ENCODE peak calls at places on chromosomes 12 and 14, in nine cellular contexts. S is left ventricle myocardium inferior, Y is adrenal gland, M is astrocyte, G is lower lobe of right lung, L is pancreas, E is GM23248, C is right lobe of liver, F is fibroblast of lung. O is an unnamed sample.
A peak's percentile ranks its signal among the peaks of the same experiment; 100 is the strongest.

GRCh38 chr14:50964683-50965390 is 20.6 kb upstream of the PYGL start:
- DNase-seq in S (no peak), Y (peak; percentile 82), M (peak; percentile 95), G (no peak), L (no peak), E (peak; percentile 95), C (no peak), F (peak; percentile 96), O (peak; percentile 93)

GRCh38 chr12:89060133-89060532 is 292.2 kb downstream of the DUSP6 start:
- DNase-seq in S (no peak), Y (no peak), M (no peak), G (no peak), L (no peak), E (peak; percentile 17), C (no peak), F (no peak), O (no peak)

GRCh38 chr12:87952850-87953249 is 76.4 kb downstream of the C12orf50 start:
- DNase-seq in S (no peak), Y (no peak), M (no peak), G (no peak), L (no peak), E (no peak), C (no peak), F (no peak), O (no peak)

GRCh38 chr12:26124491-26125450 is at the start of gene BHLHE41:
- DNase-seq in S (peak; percentile 84), Y (peak; percentile 82), M (peak; percentile 76), G (peak; percentile 86), L (peak; percentile 85), E (peak; percentile 76), C (peak; percentile 61), F (peak; percentile 82), O (no peak)

GRCh38 chr14:92954933-92955332 is 32.0 kb downstream of the CHGA start:
- DNase-seq in S (no peak), Y (no peak), M (no peak), G (no peak), L (no peak), E (no peak), C (no peak), F (no peak), O (no peak)

GRCh38 chr12:55188974-55189556 is 31.8 kb upstream of the OR10A7 start:
- DNase-seq in S (no peak), Y (peak; percentile 44), M (peak; percentile 45), G (no peak), L (no peak), E (peak; percentile 63), C (no peak), F (peak; percentile 62), O (peak; percentile 79)

GRCh38 chr12:14618990-14619389 is 51.3 kb upstream of the PLBD1 start:
- DNase-seq in S (no peak), Y (peak; percentile 9), M (peak; percentile 3), G (no peak), L (no peak), E (peak; percentile 56), C (no peak), F (peak; percentile 13), O (peak; percentile 45)

GRCh38 chr14:92382677-92383076 is 59.7 kb downstream of the SLC24A4 start:
- DNase-seq in S (no peak), Y (peak; percentile 36), M (no peak), G (no peak), L (no peak), E (peak; percentile 55), C (no peak), F (no peak), O (peak; percentile 13)

GRCh38 chr12:122990561-122990960 is 10.1 kb downstream of the ARL6IP4 start:
- DNase-seq in S (no peak), Y (no peak), M (no peak), G (no peak), L (no peak), E (no peak), C (no peak), F (no peak), O (no peak)

DNA sequence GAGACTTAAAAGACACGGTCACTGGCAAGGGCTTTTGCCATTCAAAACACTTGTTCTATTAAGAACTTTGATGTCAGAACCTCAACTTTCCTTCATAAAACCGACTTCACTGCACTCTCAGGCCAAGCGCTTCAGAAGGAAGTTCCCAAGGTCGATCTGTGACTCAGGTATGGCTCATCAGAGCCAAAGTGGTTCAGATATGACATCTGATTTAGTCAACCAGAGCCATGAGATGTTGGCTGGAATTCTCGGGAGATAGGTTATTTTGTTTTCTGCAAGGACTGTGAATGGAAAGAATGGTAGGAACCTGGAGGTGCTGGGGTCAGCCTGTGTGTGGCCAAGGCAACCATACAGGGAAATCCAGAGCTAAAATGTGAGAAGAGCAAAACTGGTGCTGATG is 445.6 kb downstream of the GLT1D1 start:
- DNase-seq in S (no peak), Y (peak; percentile 11), M (peak; percentile 9), G (no peak), L (no peak), E (no peak), C (no peak), F (peak; percentile 27), O (no peak)
- H3K36me3 ChIP-seq in S (no peaks in the 10 kb centered on the region), Y (no peaks in the 10 kb centered on the region), M (no peaks in the 10 kb centered on the region), G (no peaks in the 10 kb centered on the region), L (no peaks in the 10 kb centered on the region), E (no peaks in the 10 kb centered on the region), C (no peaks in the 10 kb centered on the region), F (no peaks in the 10 kb centered on the region), O (no peaks in the 10 kb centered on the region)

GRCh38 chr12:3117628-3118027 is 40.4 kb downstream of the TSPAN9 start:
- DNase-seq in S (no peak), Y (no peak), M (peak; percentile 95), G (no peak), L (no peak), E (peak; percentile 88), C (no peak), F (peak; percentile 96), O (peak; percentile 60)

GRCh38 chr12:3117144-3117581 is 40.0 kb downstream of the TSPAN9 start:
- DNase-seq in S (no peak), Y (no peak), M (peak; percentile 95), G (no peak), L (no peak), E (no peak), C (no peak), F (peak; percentile 95), O (no peak)

GRCh38 chr12:3114671-3115070 is 37.5 kb downstream of the TSPAN9 start:
- DNase-seq in S (no peak), Y (no peak), M (no peak), G (no peak), L (no peak), E (peak; percentile 13), C (no peak), F (no peak), O (no peak)

GRCh38 chr12:3115078-3115477 is 37.9 kb downstream of the TSPAN9 start:
- DNase-seq in S (no peak), Y (no peak), M (no peak), G (no peak), L (no peak), E (no peak), C (no peak), F (no peak), O (no peak)

DNA sequence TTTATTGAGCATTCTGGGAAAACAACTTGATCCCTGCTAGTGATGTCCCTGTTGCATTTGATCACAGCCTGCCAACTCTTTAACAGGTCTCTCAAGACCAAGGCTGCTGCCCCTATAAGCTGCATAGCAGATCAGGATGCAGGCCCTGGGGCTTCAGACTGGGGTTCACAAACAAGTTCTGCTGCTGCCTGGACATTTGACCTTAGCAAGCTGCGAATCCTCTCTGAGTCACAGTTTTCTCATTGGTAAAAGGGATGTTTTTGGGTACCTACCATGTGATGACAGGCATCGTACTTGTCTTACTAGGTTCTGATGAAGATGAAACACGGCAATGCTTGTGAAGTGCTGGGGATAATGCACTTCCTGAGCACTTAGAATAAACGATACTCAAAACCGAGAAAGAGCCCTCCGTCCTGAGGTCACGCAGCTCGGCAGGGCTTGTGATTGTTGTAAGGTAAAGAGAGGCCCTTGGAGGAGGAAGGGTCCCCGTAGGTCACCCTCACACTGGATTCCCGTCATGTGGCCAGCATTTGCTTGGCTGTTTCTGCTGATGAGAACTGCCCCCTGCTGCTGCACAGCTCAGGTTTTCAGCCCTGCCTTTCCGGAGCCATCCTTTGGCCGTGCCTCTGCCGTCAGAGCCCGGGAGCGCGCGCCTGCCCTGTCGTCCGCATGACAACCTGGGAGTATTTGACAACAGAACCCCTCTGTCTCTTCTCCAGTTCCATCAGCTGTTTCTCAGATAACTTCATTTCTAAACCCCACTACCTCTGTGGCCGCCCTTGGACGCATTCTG is 39.1 kb downstream of the TSPAN9 start:
- DNase-seq in S (no peak), Y (no peak), M (no peak), G (no peak), L (no peak), E (no peak), C (no peak), F (no peak), O (no peak)
- H3K36me3 ChIP-seq in S (peaks cover 4% of the 10 kb centered on the region), Y (no peaks in the 10 kb centered on the region), M (no peaks in the 10 kb centered on the region), G (no peaks in the 10 kb centered on the region), L (no peaks in the 10 kb centered on the region), E (no peaks in the 10 kb centered on the region), C (no peaks in the 10 kb centered on the region), F (no peaks in the 10 kb centered on the region), O (no peaks in the 10 kb centered on the region)

GRCh38 chr12:113895176-113895575 is 70.9 kb downstream of the RBM19 start:
- DNase-seq in S (no peak), Y (no peak), M (no peak), G (no peak), L (no peak), E (no peak), C (no peak), F (no peak), O (no peak)
- H3K36me3 ChIP-seq in S (peaks cover 6% of the 10 kb centered on the region), Y (no peaks in the 10 kb centered on the region), M (no peaks in the 10 kb centered on the region), G (no peaks in the 10 kb centered on the region), L (no peaks in the 10 kb centered on the region), E (no peaks in the 10 kb centered on the region), C (no peaks in the 10 kb centered on the region), F (no peaks in the 10 kb centered on the region), O (no peaks in the 10 kb centered on the region)

GRCh38 chr12:132056959-132057358 is 87.2 kb downstream of the DDX51 start:
- DNase-seq in S (no peak), Y (no peak), M (no peak), G (no peak), L (no peak), E (no peak), C (no peak), F (no peak), O (no peak)

GRCh38 chr12:132054983-132055382 is 89.1 kb downstream of the DDX51 start:
- DNase-seq in S (no peak), Y (no peak), M (no peak), G (no peak), L (no peak), E (no peak), C (no peak), F (no peak), O (no peak)

GRCh38 chr12:132055535-132056096 is 88.5 kb downstream of the DDX51 start:
- DNase-seq in S (no peak), Y (no peak), M (no peak), G (no peak), L (no peak), E (no peak), C (no peak), F (no peak), O (no peak)

GRCh38 chr12:132057691-132058090 is 86.4 kb downstream of the DDX51 start:
- DNase-seq in S (no peak), Y (no peak), M (no peak), G (no peak), L (no peak), E (no peak), C (no peak), F (no peak), O (no peak)

DNA sequence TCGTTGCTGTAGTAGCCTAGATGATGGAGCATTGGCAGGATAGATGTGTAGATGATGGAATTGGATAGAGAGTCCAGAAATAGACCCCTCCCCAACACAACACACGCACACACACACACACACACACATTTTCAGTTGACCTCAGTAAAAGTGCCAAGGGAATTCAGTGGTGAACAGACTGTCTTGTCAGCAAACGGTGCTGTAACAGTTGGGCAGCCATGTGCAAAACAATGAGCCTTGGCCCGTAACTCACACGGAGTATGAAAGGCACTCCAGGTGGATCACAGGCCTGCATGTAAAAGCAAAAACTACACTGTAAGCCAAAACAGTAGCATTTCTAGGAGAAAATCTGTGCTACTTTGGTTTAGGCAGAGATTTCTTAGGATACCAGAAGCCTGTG is 87.8 kb downstream of the DDX51 start:
- DNase-seq in S (no peak), Y (no peak), M (no peak), G (no peak), L (no peak), E (no peak), C (no peak), F (no peak), O (no peak)
- H3K36me3 ChIP-seq in S (peaks cover 70% of the 10 kb centered on the region), Y (peaks cover 53% of the 10 kb centered on the region), M (peaks cover 41% of the 10 kb centered on the region), G (peaks cover 93% of the 10 kb centered on the region), L (peaks cover 43% of the 10 kb centered on the region), E (peaks cover 29% of the 10 kb centered on the region), C (peaks cover 15% of the 10 kb centered on the region), F (peaks cover 11% of the 10 kb centered on the region), O (peaks cover 17% of the 10 kb centered on the region)

O was measured in bronchial epithelial cell.